ENCODE peak calls at places on chromosomes 7 and 10, in nine cellular contexts. A is cardiac fibroblast, O is GM12865, L is mesothelial cell of epicardium, J is IMR-90, I is lower leg skin, P is HL-60, B is GM23338, Y is endothelial cell of umbilical vein. K is an unnamed sample.

GRCh38 chr10:35607475-35608316 is 2.6 kb downstream of the GJD4 start:
- DNase-seq in A (peak), O (no peak), L (no peak), J (no peak), I (no peak), P (no peak), B (peak), Y (no peak), K (no peak)

GRCh38 chr10:80460399-80461207 is 6.5 kb downstream of the TSPAN14 start:
- DNase-seq in A (peak), O (peak), L (peak), J (peak), I (peak), P (peak), B (peak), Y (peak), K (no peak)

GRCh38 chr7:114921636-114922150 is at the start of gene MDFIC:
- DNase-seq in A (no peak), O (peak), L (no peak), J (no peak), I (no peak), P (no peak), B (peak), Y (peak), K (no peak)

GRCh38 chr7:119935418-119936025 is 337.5 kb upstream of the KCND2 start:
- DNase-seq in A (peak), O (peak), L (no peak), J (peak), I (no peak), P (no peak), B (peak), Y (peak), K (peak)

GRCh38 chr7:105202561-105203130 is 186.1 kb downstream of the SRPK2 start:
- DNase-seq in A (no peak), O (no peak), L (no peak), J (peak), I (no peak), P (no peak), B (no peak), Y (peak), K (no peak)

GRCh38 chr7:111083423-111083822 is 7.5 kb upstream of the LRRN3 start:
- DNase-seq in A (no peak), O (peak), L (no peak), J (peak), I (no peak), P (peak), B (no peak), Y (peak), K (peak)

GRCh38 chr10:44992070-44992731 is 8.5 kb upstream of the ZNF22 start:
- DNase-seq in A (no peak), O (no peak), L (no peak), J (no peak), I (peak), P (no peak), B (no peak), Y (no peak), K (no peak)

GRCh38 chr7:134438946-134439345 is 20.0 kb downstream of the AKR1B1 start:
- DNase-seq in A (peak), O (no peak), L (no peak), J (no peak), I (no peak), P (no peak), B (no peak), Y (no peak), K (no peak)

DNA sequence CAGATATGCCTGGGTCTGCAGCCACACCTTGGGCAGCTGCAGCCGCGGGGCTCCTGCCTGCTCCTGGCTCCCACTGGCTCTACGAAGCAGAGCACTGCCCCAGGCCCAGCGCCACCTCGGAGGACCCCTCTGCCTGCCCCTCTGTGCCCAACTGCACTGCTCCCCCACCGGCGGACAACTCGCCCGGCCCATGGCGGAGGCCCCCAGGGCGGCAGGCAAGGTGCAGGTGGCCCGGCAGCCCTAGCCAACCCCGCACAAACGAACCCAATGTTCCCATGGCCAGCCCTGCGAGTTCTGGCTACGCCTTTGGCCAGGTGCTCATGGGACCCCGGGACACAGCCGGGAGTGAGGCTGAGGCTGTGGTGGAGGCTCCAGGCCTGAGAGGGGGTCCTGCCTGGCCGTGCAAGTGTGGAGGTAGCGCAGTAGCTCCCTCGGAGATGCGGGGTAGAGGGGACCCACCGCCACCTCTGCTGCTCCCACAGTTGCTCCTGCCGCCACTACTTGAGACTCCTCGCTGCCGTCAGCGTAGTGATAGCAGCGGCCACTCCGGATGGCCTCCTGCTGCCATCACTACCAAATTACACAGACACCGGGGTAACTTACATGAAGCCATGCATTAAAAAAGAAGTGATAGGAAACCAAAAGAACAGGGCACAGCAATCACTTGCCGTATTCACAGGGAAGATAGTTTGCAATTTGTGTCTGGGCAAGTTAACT is 97.3 kb upstream of the SP4 start:
- DNase-seq in A (no peak), O (no peak), L (no peak), J (no peak), I (no peak), P (no peak), B (peak), Y (no peak), K (no peak)
- TF ChIP-seq CTCF in A (no peak), O (no peak), L (no peak), J (no peak), I (no peak), P (no peak), B (no peak), Y (no peak), K (no peak)

DNA sequence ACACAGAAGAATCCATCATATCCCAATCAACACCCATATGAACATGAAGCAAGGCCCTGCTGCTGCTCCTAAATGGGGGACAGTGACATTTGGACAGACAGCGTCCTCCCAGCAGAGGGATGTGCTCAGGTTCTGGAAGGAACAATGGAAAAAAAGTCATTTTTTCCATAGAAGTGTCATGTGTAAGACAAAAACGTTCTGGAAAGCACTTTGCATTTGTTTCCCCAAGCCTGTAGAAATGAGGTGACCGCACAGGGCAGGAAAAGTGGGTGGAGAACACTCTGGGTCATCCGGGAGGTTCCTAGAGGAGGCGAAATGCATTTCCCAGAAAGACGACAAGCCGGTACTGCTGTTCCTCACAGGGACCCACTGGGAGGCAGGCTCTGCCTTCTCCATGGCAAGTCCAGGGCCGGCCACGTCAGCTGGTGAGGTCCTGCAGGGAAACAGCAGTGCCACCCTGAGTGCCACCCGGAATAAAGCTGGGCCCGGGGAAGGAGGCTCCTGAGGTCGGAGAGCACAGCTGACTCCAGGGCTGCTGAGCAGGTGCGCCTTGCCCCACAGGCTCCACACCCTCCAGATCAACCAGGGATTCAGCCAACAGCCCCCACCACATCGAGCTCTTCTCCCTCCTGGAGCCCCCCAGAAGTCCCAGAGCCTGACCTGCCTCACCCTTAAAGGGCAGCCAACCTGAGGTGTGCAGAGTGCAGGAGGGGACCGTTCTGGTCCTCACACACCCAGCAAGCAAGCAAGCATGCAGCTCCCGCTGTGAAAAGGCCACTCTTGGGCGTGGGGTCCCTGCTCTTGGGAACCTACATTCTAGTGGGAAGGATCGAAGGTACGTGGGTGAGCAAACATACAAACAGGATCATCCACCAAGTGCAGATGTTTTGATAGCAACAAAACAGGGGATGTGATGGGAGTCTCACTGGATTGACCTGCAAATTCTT is 28.8 kb upstream of the INPP5A start:
- DNase-seq in A (no peak), O (no peak), L (no peak), J (no peak), I (no peak), P (no peak), B (no peak), Y (no peak), K (no peak)
- TF ChIP-seq CTCF in A (no peak), O (no peak), L (no peak), J (peak), I (no peak), P (no peak), B (no peak), Y (no peak), K (no peak)

GRCh38 chr10:33066558-33067236 is 108.7 kb upstream of the ITGB1 start:
- DNase-seq in A (peak), O (no peak), L (no peak), J (peak), I (no peak), P (no peak), B (peak), Y (peak), K (no peak)
- TF ChIP-seq CTCF in A (peak), O (no peak), L (no peak), J (peak), I (no peak), P (no peak), B (peak), Y (peak), K (no peak)

GRCh38 chr7:150974468-150975391 is 3.4 kb downstream of the KCNH2 start:
- DNase-seq in A (no peak), O (peak), L (no peak), J (peak), I (no peak), P (no peak), B (peak), Y (peak), K (peak)
- TF ChIP-seq CTCF in A (peak), O (peak), L (peak), J (peak), I (no peak), P (no peak), B (peak), Y (peak), K (peak)

GRCh38 chr10:84328303-84329093 is at the start of gene CCSER2:
- DNase-seq in A (peak), O (peak), L (peak), J (peak), I (peak), P (peak), B (peak), Y (peak), K (peak)
- TF ChIP-seq CTCF in A (no peak), O (no peak), L (no peak), J (no peak), I (no peak), P (no peak), B (no peak), Y (no peak), K (no peak)

K was measured in GM10248.